ENCODE peak calls at places on chromosomes 5 and 9, in five cellular contexts. N is K562, X is astrocyte, U is GM23248, R is PC-9. J is an unnamed sample.

GRCh38 chr5:172445866-172446265 is 8.5 kb downstream of the SH3PXD2B start:
- DNase-seq in U (no peak), R (no peak), X (no peak), N (no peak), J (no peak)

GRCh38 chr5:149731332-149731616 is 1.2 kb downstream of the PPARGC1B start:
- DNase-seq in U (no peak), R (no peak), N (no peak), X (no peak), J (no peak)

GRCh38 chr5:95621839-95622629 is 2.1 kb downstream of the GPR150 start:
- DNase-seq in U (no peak), N (no peak), X (no peak), R (no peak), J (no peak)

GRCh38 chr5:3035452-3035851 is 284.0 kb upstream of the IRX2 start:
- DNase-seq in N (no peak), R (no peak), U (no peak), X (no peak), J (no peak)

GRCh38 chr5:200985-201384 is 9.7 kb downstream of the LRRC14B start:
- DNase-seq in U (no peak), R (no peak), N (no peak), X (no peak), J (peak)

GRCh38 chr5:121144764-121145163 is 680.7 kb downstream of the PRR16 start:
- DNase-seq in U (peak), X (peak), R (no peak), N (no peak), J (no peak)

GRCh38 chr9:21542780-21543179 is 60.7 kb upstream of the IFNE start:
- DNase-seq in R (no peak), X (no peak), U (peak), N (no peak), J (no peak)

GRCh38 chr5:128085413-128085812 is 1.8 kb downstream of the SLC12A2 start:
- DNase-seq in X (no peak), N (no peak), U (no peak), R (no peak), J (peak)

GRCh38 chr5:157949520-157949919 is 90.6 kb upstream of the CLINT1 start:
- DNase-seq in N (no peak), X (no peak), U (no peak), R (no peak), J (no peak)

GRCh38 chr5:163569284-163569683 is 63.9 kb downstream of the MAT2B start:
- DNase-seq in N (no peak), U (peak), R (no peak), X (peak), J (no peak)

GRCh38 chr5:130141689-130142320 is 237.5 kb downstream of the CHSY3 start:
- DNase-seq in U (peak), N (peak), R (peak), X (no peak), J (peak)

GRCh38 chr9:134049236-134049635 is 18.6 kb downstream of the BRD3 start:
- DNase-seq in N (no peak), U (no peak), R (no peak), X (no peak), J (no peak)

GRCh38 chr9:99680191-99680590 is 141.5 kb upstream of the NR4A3 start:
- DNase-seq in R (no peak), N (no peak), U (peak), X (peak), J (peak)

GRCh38 chr5:112240011-112240410 is 179.1 kb downstream of the EPB41L4A start:
- DNase-seq in N (no peak), X (no peak), U (peak), R (no peak), J (no peak)

GRCh38 chr9:27561697-27562096 is 11.6 kb downstream of the C9orf72 start:
- DNase-seq in N (no peak), U (no peak), X (no peak), R (no peak), J (no peak)

GRCh38 chr5:54362434-54362833 is 52.1 kb upstream of the ARL15 start:
- DNase-seq in R (no peak), U (peak), N (no peak), X (peak), J (no peak)

GRCh38 chr9:94157408-94157801 is 73.1 kb downstream of the PTPDC1 start:
- DNase-seq in X (no peak), U (no peak), R (no peak), N (no peak), J (no peak)

GRCh38 chr9:124191691-124192208 is 66.0 kb upstream of the NEK6 start:
- DNase-seq in X (no peak), U (no peak), R (no peak), N (no peak), J (no peak)
- H2AFZ ChIP-seq in X (no peak), U (no peak), R (no peak), N (no peak), J (no peak)

DNA sequence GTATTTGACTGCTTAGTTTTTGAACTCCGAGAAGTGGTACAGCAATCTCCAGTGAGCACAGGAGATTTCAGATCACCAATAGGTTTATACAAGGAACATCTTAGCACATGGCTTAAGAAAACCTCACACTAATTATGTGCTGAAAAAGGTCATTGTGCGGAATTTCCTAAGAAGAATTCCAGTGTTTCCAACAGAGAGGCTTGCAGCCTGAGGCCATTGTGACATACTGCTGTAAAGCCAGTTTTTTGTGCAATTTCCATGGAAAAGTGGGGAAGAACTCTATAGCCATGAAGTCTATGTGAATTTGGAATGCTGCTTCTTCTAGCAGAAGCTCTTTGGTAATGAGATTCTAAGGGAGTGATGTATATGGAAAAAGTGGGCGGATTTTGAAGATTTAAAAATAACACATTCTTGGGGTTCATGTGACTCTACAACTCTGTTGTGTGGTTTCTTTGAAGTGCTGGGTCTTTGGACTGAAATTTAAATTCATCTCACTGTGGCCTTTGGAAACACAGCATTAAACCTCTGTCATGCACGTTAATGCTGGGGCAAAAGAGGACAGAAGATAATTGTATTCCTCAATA is 110.5 kb upstream of the CD180 start:
- DNase-seq in R (no peak), U (peak), N (no peak), X (peak), J (no peak)
- H2AFZ ChIP-seq in R (no peak), U (no peak), N (no peak), X (no peak), J (no peak)

GRCh38 chr5:16574789-16575785 is 41.7 kb downstream of the RETREG1 start:
- DNase-seq in R (no peak), X (peak), N (no peak), U (peak), J (no peak)
- H2AFZ ChIP-seq in R (no peak), X (no peak), N (no peak), U (peak), J (no peak)

GRCh38 chr5:18395126-18396110 is 761.2 kb downstream of the TAF11L14 start:
- DNase-seq in R (no peak), U (no peak), X (no peak), N (no peak), J (no peak)

GRCh38 chr5:18394154-18394804 is 760.0 kb downstream of the TAF11L14 start:
- DNase-seq in R (peak), U (peak), N (peak), X (peak), J (peak)

GRCh38 chr5:18397393-18397792 is 763.1 kb downstream of the TAF11L14 start:
- DNase-seq in X (no peak), N (no peak), U (no peak), R (no peak), J (no peak)

GRCh38 chr5:18393546-18393945 is 759.3 kb downstream of the TAF11L14 start:
- DNase-seq in N (no peak), X (no peak), U (peak), R (no peak), J (no peak)
- H2AFZ ChIP-seq in N (no peak), X (peak), U (no peak), R (no peak), J (no peak)

DNA sequence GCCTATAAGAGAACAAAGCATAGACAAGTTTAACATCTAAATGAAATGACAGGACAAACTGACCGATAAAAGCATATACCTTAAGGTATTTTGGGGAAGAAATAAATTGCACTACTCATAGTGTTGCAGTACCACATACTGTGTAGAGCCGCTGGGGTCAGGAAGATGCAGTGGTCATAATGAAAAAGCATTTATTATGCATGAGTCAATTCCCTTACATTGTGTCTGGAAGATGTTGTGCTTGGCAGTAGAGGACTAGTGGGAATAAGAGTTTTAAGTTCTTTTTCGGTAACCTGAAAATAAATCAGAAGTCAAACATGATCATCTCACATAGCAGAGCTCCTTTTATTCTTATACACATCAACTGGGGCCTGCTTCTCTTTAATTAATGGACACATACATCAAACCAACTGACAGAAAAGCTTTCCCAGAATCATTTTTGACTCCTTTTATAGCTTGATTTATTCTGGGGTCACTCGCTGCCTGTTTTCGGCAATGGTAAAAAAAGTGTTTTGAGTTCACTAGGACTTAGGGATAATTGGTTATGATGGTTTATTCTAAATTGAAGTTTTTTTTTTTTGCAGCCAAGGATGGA is 262.5 kb upstream of the CHD1 start:
- DNase-seq in N (no peak), X (peak), R (no peak), U (peak), J (no peak)
- H2AFZ ChIP-seq in N (no peak), X (no peak), R (no peak), U (no peak), J (no peak)

DNA sequence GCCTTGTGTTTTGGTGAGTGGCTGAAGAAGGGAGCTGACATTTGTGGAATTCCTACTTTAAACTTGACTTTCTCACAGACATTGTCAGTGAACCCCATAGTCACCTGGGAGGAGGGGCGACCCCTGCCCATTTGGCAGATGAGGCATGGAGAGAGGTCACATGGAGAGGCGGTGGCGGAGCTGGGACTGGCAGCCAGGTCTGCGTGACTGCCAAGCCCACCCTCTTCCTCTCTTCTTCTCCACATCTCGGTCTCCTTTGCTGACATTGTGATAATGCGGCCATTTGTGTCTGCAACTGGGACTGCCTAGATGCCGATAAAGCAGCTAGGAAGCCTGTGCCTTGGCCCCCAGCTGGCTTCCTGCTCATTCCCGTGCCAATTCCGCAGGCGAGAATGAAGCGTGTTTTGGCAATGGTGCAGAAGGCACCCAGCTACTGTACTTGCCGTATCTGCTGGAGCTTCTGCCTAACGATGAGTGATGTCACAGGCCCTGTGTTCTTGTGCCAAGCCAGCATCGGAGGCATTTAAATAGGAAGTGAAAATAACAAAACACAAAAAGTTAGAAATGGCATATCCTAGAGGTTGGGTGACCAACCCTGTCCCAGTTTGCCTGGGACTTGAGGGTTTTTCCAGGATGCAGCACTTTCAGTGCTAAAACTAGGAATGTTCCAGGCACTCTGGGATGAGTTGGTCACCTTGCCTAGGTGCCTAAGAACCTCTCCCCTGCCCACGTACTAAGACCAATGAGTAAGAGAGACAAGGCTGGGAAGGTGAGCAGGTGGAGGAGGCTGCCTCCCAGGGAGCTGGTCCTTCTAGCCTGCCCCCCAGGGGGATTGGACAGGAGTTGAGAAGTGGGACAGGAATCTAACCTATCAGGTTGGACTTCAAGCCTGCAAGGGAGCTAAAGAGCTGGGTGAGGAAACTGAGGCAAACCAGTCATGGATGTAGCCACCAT is 23.6 kb downstream of the OLFML2A start:
- DNase-seq in R (no peak), N (no peak), X (peak), U (peak), J (peak)
- H2AFZ ChIP-seq in R (no peak), N (no peak), X (no peak), U (no peak), J (peak)

GRCh38 chr5:154107729-154108128 is 69.0 kb downstream of the MFAP3 start:
- DNase-seq in R (no peak), U (no peak), N (no peak), X (no peak), J (no peak)

GRCh38 chr5:154112255-154112654 is 73.5 kb downstream of the MFAP3 start:
- DNase-seq in U (no peak), R (no peak), N (no peak), X (no peak), J (peak)

GRCh38 chr5:154110054-154110453 is 71.3 kb downstream of the MFAP3 start:
- DNase-seq in R (no peak), X (no peak), U (no peak), N (no peak), J (peak)

GRCh38 chr5:154111214-154111613 is 72.4 kb downstream of the MFAP3 start:
- DNase-seq in X (no peak), U (no peak), N (no peak), R (no peak), J (no peak)

DNA sequence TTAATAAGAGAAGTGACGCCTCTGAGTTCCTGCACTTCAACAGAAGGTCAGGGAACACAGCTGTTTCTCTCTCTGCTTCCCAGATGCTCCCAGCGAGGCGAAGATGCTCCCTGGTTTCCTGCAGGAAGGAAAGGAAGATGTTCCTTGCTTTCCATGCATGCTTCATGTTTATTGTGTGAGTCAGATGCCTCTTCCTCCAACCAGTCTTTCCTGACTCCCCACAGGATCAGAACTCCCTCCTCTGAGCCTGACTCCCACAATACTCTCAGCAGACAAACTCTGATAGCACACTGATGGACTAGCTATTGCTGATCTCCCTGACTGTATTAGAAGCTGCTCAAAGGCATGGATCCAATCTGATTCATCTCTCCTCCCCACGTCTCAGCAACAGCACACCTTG is 72.0 kb downstream of the MFAP3 start:
- DNase-seq in U (peak), X (no peak), N (no peak), R (no peak), J (peak)
- H2AFZ ChIP-seq in U (no peak), X (no peak), N (no peak), R (no peak), J (no peak)

DNA sequence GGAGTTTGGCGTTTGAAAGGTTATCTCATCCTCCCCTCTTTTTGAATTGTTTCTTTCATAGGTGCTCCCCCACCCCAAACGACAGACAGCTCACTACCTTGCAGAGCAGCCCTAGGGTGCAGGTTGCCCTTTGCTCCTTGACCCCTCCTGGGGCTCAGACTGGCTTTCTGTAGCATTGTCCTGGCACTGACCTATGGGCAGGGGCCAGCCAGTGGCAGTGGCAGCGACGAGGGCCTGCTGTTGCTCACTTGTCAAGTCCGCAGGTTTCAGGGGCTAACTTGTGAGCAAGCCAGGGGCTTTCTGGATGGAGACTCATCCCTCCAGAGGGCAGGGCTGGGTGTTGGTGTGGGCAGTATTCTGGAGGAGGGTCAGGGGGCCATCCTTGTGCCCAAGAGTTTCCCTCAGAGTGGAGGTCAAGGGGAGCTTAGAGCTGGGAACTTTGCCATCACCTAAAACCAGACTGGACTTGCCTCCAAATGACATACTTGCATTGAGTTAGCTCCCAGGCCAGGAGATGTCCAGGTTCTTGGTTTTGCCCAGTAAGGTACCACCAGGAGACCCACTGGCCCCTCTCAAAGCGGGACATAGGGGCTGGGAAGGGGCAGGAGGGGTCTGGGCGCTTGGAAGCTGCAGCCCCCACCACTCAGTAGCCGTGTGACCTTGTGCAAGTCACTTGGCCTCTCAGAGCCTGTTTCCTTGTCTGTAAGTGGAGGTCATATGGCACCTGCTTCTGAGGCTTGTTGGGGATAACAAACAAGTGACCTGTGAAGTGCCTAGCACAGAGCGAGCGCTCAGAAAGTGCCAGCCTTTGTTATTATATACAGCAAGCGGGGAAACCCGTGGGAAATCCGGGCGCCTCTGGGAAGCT is 53.5 kb upstream of the CDKN2AIPNL start:
- DNase-seq in R (no peak), N (peak), U (no peak), X (no peak), J (no peak)
- H2AFZ ChIP-seq in R (no peak), N (peak), U (peak), X (peak), J (no peak)